ENCODE peak calls at places on chromosome 18, in five cellular contexts. L, E, D, U and X are unnamed samples.

GRCh38 chr18:69257861-69258458 is 142.7 kb upstream of the DOK6 start:
- DNase-seq in L (peak; percentile 92), E (no peak), D (no peak), U (no peak), X (peak; percentile 84)

GRCh38 chr18:29063346-29063745 is 886.4 kb upstream of the CDH2 start:
- DNase-seq in L (no peak), E (no peak), D (no peak), U (no peak), X (no peak)

GRCh38 chr18:9321017-9321452 is 13.5 kb upstream of the TWSG1 start:
- DNase-seq in L (peak; percentile 44), E (no peak), D (no peak), U (no peak), X (peak; percentile 79)

GRCh38 chr18:48359626-48360025 is 49.6 kb downstream of the ZBTB7C start:
- DNase-seq in L (no peak), E (peak; percentile 20), D (no peak), U (no peak), X (no peak)

GRCh38 chr18:58669731-58670379 is 1.4 kb upstream of the MALT1 start:
- DNase-seq in L (peak; percentile 59), E (no peak), D (no peak), U (no peak), X (peak; percentile 69)

GRCh38 chr18:77016133-77016839 is 116.3 kb downstream of the MBP start:
- DNase-seq in L (no peak), E (no peak), D (no peak), U (no peak), X (no peak)

GRCh38 chr18:58148954-58149471 is 105.0 kb downstream of the NEDD4L start:
- DNase-seq in L (no peak), E (no peak), D (no peak), U (no peak), X (no peak)

GRCh38 chr18:36947820-36948348 is 119.0 kb downstream of the KIAA1328 start:
- DNase-seq in L (no peak), E (no peak), D (no peak), U (no peak), X (no peak)

GRCh38 chr18:9862686-9863085 is 23.1 kb upstream of the TXNDC2 start:
- DNase-seq in L (no peak), E (no peak), D (no peak), U (no peak), X (no peak)

GRCh38 chr18:36420826-36421225 is 123.3 kb downstream of the FHOD3 start:
- DNase-seq in L (peak; percentile 53), E (no peak), D (no peak), U (no peak), X (peak; percentile 71)

GRCh38 chr18:20963027-20963426 is 148.6 kb downstream of the ROCK1 start:
- DNase-seq in L (no peak), E (no peak), D (no peak), U (no peak), X (no peak)

GRCh38 chr18:74905245-74905644 is 303.7 kb downstream of the PTGR3 start:
- DNase-seq in L (no peak), E (no peak), D (no peak), U (no peak), X (no peak)

GRCh38 chr18:37769846-37770245 is 204.2 kb upstream of the CELF4 start:
- DNase-seq in L (no peak), E (no peak), D (no peak), U (no peak), X (no peak)

GRCh38 chr18:9596843-9597242 is 17.5 kb downstream of the PPP4R1 start:
- DNase-seq in L (no peak), E (no peak), D (no peak), U (no peak), X (no peak)

GRCh38 chr18:78905334-78905733 is 74.3 kb upstream of the SALL3 start:
- DNase-seq in L (no peak), E (no peak), D (no peak), U (no peak), X (no peak)

GRCh38 chr18:24426398-24427294 is at the start of gene IMPACT:
- DNase-seq in L (peak; percentile 91), E (peak; percentile 92), D (peak; percentile 64), U (peak; percentile 85), X (peak; percentile 82)

GRCh38 chr18:6650756-6651155 is 78.8 kb upstream of the ARHGAP28 start:
- DNase-seq in L (no peak), E (no peak), D (no peak), U (no peak), X (no peak)

GRCh38 chr18:68417826-68418225 is 297.1 kb downstream of the TMX3 start:
- DNase-seq in L (peak; percentile 71), E (no peak), D (no peak), U (no peak), X (peak; percentile 62)